ENCODE peak calls at places on chromosomes 11 and 22, in five cellular contexts. One of them, this sample, is unnamed. For H3K4me1, the result is how much of the 10 kb centered on the place peaks cover.

GRCh38 chr22:49078076-49078710 is 749.5 kb downstream of the BRD1 start:
- DNase-seq in right lobe of liver: no peak
- DNase-seq in RWPE2: no peak
- DNase-seq in spleen: no peak
- DNase-seq in K562: no peak
- DNase-seq in this sample: no peak

GRCh38 chr22:48827904-48828555 is 999.6 kb downstream of the BRD1 start:
- DNase-seq in right lobe of liver: no peak
- DNase-seq in RWPE2: no peak
- DNase-seq in spleen: peak
- DNase-seq in K562: no peak
- DNase-seq in this sample: no peak

GRCh38 chr11:32113200-32113599 is 22.3 kb downstream of the RCN1 start:
- DNase-seq in right lobe of liver: no peak
- DNase-seq in RWPE2: no peak
- DNase-seq in spleen: no peak
- DNase-seq in K562: no peak
- DNase-seq in this sample: no peak

GRCh38 chr11:12453243-12453642 is 75.9 kb downstream of the PARVA start:
- DNase-seq in right lobe of liver: no peak
- DNase-seq in RWPE2: no peak
- DNase-seq in spleen: no peak
- DNase-seq in K562: no peak
- DNase-seq in this sample: no peak

GRCh38 chr22:31474743-31475142 is 14.9 kb downstream of the EIF4ENIF1 start:
- DNase-seq in right lobe of liver: no peak
- DNase-seq in RWPE2: no peak
- DNase-seq in spleen: no peak
- DNase-seq in K562: no peak
- DNase-seq in this sample: no peak

GRCh38 chr11:63494936-63495335 is 4.0 kb upstream of the PLAAT5 start:
- DNase-seq in right lobe of liver: no peak
- DNase-seq in RWPE2: no peak
- DNase-seq in spleen: no peak
- DNase-seq in K562: no peak
- DNase-seq in this sample: no peak

GRCh38 chr22:34297536-34298120 is 377.4 kb upstream of the LARGE1 start:
- DNase-seq in right lobe of liver: no peak
- DNase-seq in RWPE2: no peak
- DNase-seq in spleen: no peak
- DNase-seq in K562: no peak
- DNase-seq in this sample: no peak

GRCh38 chr22:41267958-41268357 is 18.0 kb downstream of the RANGAP1 start:
- DNase-seq in right lobe of liver: no peak
- DNase-seq in RWPE2: no peak
- DNase-seq in spleen: no peak
- DNase-seq in K562: no peak
- DNase-seq in this sample: no peak

GRCh38 chr11:113286509-113287497 is 27.6 kb upstream of the TTC12 start:
- DNase-seq in right lobe of liver: no peak
- DNase-seq in RWPE2: no peak
- DNase-seq in spleen: no peak
- DNase-seq in K562: no peak
- DNase-seq in this sample: no peak

DNA sequence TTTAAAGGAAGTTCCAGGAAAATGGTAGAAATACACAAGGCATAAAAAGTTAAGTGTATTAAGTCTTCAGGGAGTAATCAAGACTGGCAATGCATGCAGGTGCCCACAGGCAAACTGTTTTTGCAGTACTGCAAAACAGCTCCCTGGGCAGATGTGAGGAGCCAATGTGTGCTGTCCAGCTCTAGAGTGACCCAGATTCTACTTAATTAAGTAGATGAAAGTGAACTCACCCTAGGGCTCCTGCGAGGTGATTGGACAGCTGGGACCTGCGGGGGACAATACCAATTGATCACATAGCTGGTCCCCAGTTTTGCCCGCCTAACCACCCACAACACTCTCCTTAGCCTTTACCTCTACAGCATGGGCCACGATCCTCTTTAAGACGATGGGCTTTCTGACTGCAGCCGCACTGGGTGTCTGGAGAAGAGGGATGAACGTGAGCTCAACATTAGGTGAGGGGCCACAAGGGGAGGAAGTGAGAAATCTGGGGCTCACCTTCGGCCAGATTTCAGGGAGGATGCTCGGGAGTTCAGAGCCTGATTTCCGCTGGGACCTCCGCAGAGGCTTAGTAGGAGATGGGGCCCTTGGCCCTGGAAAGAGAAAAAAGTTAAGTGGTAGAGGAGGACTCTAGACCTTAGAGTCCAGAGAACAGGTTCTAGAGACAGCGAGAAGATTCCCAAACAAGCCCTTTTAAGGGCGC is 556 bp downstream of the CDCA5 start:
- DNase-seq in right lobe of liver: no peak
- DNase-seq in RWPE2: no peak
- DNase-seq in spleen: no peak
- DNase-seq in K562: peak
- DNase-seq in this sample: peak
- H3K4me1 ChIP-seq in right lobe of liver: under half
- H3K4me1 ChIP-seq in RWPE2: under half
- H3K4me1 ChIP-seq in spleen: under half
- H3K4me1 ChIP-seq in K562: under half
- H3K4me1 ChIP-seq in this sample: half or more

DNA sequence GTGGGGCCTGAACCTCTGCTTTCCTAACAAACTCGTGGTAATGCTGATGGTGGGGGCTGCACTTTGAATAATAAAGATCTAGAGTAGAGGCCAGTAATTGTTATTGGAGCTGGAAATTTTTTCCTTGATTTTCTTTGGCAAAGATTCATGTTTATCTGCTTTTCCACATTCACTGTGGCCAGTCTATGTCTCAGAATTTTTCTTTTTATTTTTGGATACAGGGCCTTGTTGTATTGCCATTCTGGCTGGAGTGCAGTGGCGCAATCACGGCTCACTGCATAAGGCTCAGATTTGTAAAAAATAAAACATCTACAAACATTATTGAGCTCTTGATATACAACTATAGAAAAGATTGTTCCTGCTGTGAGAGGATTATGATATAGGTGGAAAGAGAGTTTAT is 1.6 kb downstream of the TMEM135 start:
- DNase-seq in right lobe of liver: no peak
- DNase-seq in RWPE2: no peak
- DNase-seq in spleen: no peak
- DNase-seq in K562: no peak
- DNase-seq in this sample: no peak
- H3K4me3 ChIP-seq in right lobe of liver: no peak
- H3K4me3 ChIP-seq in RWPE2: no peak
- H3K4me3 ChIP-seq in spleen: no peak
- H3K4me3 ChIP-seq in K562: peak
- H3K4me3 ChIP-seq in this sample: peak

GRCh38 chr11:457071-457760 is 7.1 kb downstream of the PTDSS2 start:
- DNase-seq in right lobe of liver: no peak
- DNase-seq in RWPE2: no peak
- DNase-seq in spleen: peak
- DNase-seq in K562: no peak
- DNase-seq in this sample: no peak

GRCh38 chr11:459511-460220 is 9.6 kb downstream of the PTDSS2 start:
- DNase-seq in right lobe of liver: no peak
- DNase-seq in RWPE2: no peak
- DNase-seq in spleen: no peak
- DNase-seq in K562: no peak
- DNase-seq in this sample: no peak

GRCh38 chr11:461626-462025 is 11.5 kb downstream of the PTDSS2 start:
- DNase-seq in right lobe of liver: no peak
- DNase-seq in RWPE2: peak
- DNase-seq in spleen: no peak
- DNase-seq in K562: no peak
- DNase-seq in this sample: no peak

GRCh38 chr11:462107-462890 is 12.2 kb downstream of the PTDSS2 start:
- DNase-seq in right lobe of liver: no peak
- DNase-seq in RWPE2: no peak
- DNase-seq in spleen: no peak
- DNase-seq in K562: no peak
- DNase-seq in this sample: no peak

GRCh38 chr11:460331-461199 is 10.5 kb downstream of the PTDSS2 start:
- DNase-seq in right lobe of liver: no peak
- DNase-seq in RWPE2: peak
- DNase-seq in spleen: peak
- DNase-seq in K562: peak
- DNase-seq in this sample: no peak
- H3K27ac ChIP-seq in right lobe of liver: no peak
- H3K27ac ChIP-seq in RWPE2: no peak
- H3K27ac ChIP-seq in spleen: no peak
- H3K27ac ChIP-seq in K562: peak
- H3K27ac ChIP-seq in this sample: no peak

DNA sequence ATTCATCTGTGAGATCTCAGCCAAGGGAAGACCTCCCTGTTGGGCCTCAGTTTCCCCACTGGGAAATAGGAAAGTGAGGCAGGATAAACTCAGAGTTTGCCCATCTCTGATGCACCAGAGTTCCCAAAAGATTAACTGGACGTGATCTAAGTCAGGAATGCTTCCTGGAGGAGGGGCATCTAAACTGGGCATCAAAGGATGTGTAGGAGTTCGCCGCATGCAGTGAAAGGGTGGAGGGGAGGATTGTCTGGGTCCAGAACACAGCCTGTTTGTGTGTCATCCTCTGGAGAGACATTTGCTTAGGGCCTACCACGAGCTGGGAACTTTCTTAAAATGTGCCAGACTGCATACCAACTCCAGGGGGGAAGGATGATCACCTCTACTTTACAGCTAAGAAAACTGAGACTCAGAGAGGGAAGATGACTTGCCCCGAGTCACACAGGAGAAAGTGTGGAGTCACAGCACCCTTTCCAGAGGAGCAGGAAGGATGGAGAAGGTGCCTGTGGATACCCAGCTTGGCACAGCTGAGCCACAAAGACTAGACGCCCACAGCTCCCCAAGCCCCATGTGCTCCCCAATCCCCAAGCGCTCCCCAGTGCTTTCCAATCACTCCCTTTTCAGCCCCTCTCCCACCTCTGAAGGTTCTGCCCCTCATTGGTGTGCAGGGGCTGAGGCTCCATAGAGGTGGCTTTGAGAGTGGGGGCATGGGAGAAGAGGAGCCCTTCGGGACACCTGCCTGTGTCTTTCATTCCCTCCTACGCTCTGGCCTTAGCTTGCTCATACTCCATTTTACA is 50.1 kb downstream of the MN1 start:
- DNase-seq in right lobe of liver: no peak
- DNase-seq in RWPE2: no peak
- DNase-seq in spleen: peak
- DNase-seq in K562: no peak
- DNase-seq in this sample: no peak
- H3K4me1 ChIP-seq in right lobe of liver: under half
- H3K4me1 ChIP-seq in RWPE2: half or more
- H3K4me1 ChIP-seq in spleen: under half
- H3K4me1 ChIP-seq in K562: under half
- H3K4me1 ChIP-seq in this sample: under half

This sample was measured in OCI-LY7.